ENCODE peak calls at places on chromosomes 12 and 14, in seven cellular contexts. Q is stimulated activated CD4-positive, alpha-beta T cell treated with anti-CD3 and anti-CD28 coated beads, TNF-alpha, amount 100 ng/mL, for 4 hours; J is GM19239; R is RPMI7951; W is right lobe of liver; D is Right ventricle myocardium superior; C is cardiac muscle cell. G is an unnamed sample.

GRCh38 chr14:102778616-102779351 is 1.5 kb downstream of the TRAF3 start:
- DNase-seq in Q (no peak), J (no peak), R (no peak), W (no peak), D (no peak), C (no peak), G (no peak)

GRCh38 chr14:89813485-89814080 is 140.9 kb downstream of the EFCAB11 start:
- DNase-seq in Q (no peak), J (no peak), R (peak), W (no peak), D (no peak), C (peak), G (peak)

GRCh38 chr12:54479421-54479820 is 6.0 kb upstream of the GTSF1 start:
- DNase-seq in Q (no peak), J (no peak), R (peak), W (no peak), D (no peak), C (no peak), G (no peak)

GRCh38 chr12:109844983-109845841 is 12.0 kb upstream of the TRPV4 start:
- DNase-seq in Q (peak), J (peak), R (peak), W (peak), D (peak), C (peak), G (peak)

GRCh38 chr12:19894049-19894448 is 454.8 kb downstream of the AEBP2 start:
- DNase-seq in Q (no peak), J (no peak), R (peak), W (no peak), D (no peak), C (no peak), G (peak)

GRCh38 chr12:130431176-130431575 is 93.5 kb downstream of the PIWIL1 start:
- DNase-seq in Q (no peak), J (no peak), R (no peak), W (no peak), D (no peak), C (no peak), G (no peak)

GRCh38 chr12:96219700-96220206 is 25.6 kb downstream of the ELK3 start:
- DNase-seq in Q (no peak), J (no peak), R (peak), W (no peak), D (no peak), C (no peak), G (peak)

GRCh38 chr12:39990122-39991101 is 115.5 kb downstream of the SLC2A13 start:
- DNase-seq in Q (peak), J (peak), R (peak), W (peak), D (peak), C (peak), G (peak)

GRCh38 chr12:68189766-68190700 is 30.5 kb upstream of the IFNG start:
- DNase-seq in Q (peak), J (no peak), R (peak), W (no peak), D (no peak), C (no peak), G (peak)

GRCh38 chr14:61889914-61890351 is 127.7 kb downstream of the SNAPC1 start:
- DNase-seq in Q (peak), J (peak), R (peak), W (no peak), D (no peak), C (no peak), G (no peak)

GRCh38 chr12:22722081-22722480 is 97.1 kb downstream of the ETNK1 start:
- DNase-seq in Q (no peak), J (no peak), R (peak), W (no peak), D (no peak), C (no peak), G (no peak)

GRCh38 chr14:69315302-69315701 is 55.3 kb downstream of the GALNT16 start:
- DNase-seq in Q (no peak), J (no peak), R (peak), W (no peak), D (no peak), C (no peak), G (peak)

GRCh38 chr12:132108211-132108832 is 35.8 kb downstream of the DDX51 start:
- DNase-seq in Q (no peak), J (no peak), R (no peak), W (no peak), D (no peak), C (peak), G (no peak)

GRCh38 chr12:25723286-25723685 is 170.2 kb upstream of the LMNTD1 start:
- DNase-seq in Q (no peak), J (no peak), R (no peak), W (no peak), D (no peak), C (no peak), G (peak)

GRCh38 chr14:99516156-99517045 is 35.2 kb downstream of the CCNK start:
- DNase-seq in Q (no peak), J (no peak), R (no peak), W (peak), D (no peak), C (no peak), G (no peak)

GRCh38 chr12:47367912-47368537 is 288.3 kb upstream of the AMIGO2 start:
- DNase-seq in Q (no peak), J (no peak), R (no peak), W (no peak), D (no peak), C (no peak), G (no peak)

GRCh38 chr12:2627343-2628191 is 167.2 kb upstream of the FKBP4 start:
- DNase-seq in Q (no peak), J (no peak), R (no peak), W (no peak), D (no peak), C (no peak), G (no peak)

GRCh38 chr12:90712671-90713070 is 242.3 kb downstream of the CCER1 start:
- DNase-seq in Q (no peak), J (no peak), R (peak), W (no peak), D (no peak), C (peak), G (peak)

GRCh38 chr14:105400016-105400415 is 1.7 kb downstream of the TEX22 start:
- DNase-seq in Q (no peak), J (no peak), R (no peak), W (no peak), D (no peak), C (no peak), G (no peak)

GRCh38 chr12:32587536-32588346 is 91.4 kb upstream of the DNM1L start:
- DNase-seq in Q (no peak), J (no peak), R (no peak), W (no peak), D (no peak), C (no peak), G (no peak)

GRCh38 chr12:56487448-56488040 is 417 bp downstream of the GLS2 start:
- DNase-seq in Q (no peak), J (no peak), R (no peak), W (peak), D (peak), C (peak), G (peak)

GRCh38 chr12:127273621-127274020 is 993.3 kb upstream of the TMEM132C start:
- DNase-seq in Q (no peak), J (no peak), R (no peak), W (no peak), D (no peak), C (no peak), G (peak)

GRCh38 chr12:26878661-26879119 is 45.7 kb upstream of the ITPR2 start:
- DNase-seq in Q (no peak), J (peak), R (peak), W (peak), D (peak), C (no peak), G (no peak)

GRCh38 chr12:67758119-67758873 is 109.8 kb downstream of the DYRK2 start:
- DNase-seq in Q (no peak), J (peak), R (no peak), W (no peak), D (no peak), C (no peak), G (no peak)

GRCh38 chr12:92955997-92956663 is 27.0 kb upstream of the EEA1 start:
- DNase-seq in Q (no peak), J (no peak), R (peak), W (no peak), D (no peak), C (no peak), G (peak)

GRCh38 chr12:51381226-51382079 is 9.8 kb downstream of the GALNT6 start:
- DNase-seq in Q (no peak), J (no peak), R (peak), W (no peak), D (no peak), C (no peak), G (no peak)

GRCh38 chr12:113134521-113134951 is 1.0 kb downstream of the RASAL1 start:
- DNase-seq in Q (no peak), J (no peak), R (no peak), W (no peak), D (peak), C (no peak), G (no peak)

GRCh38 chr14:103315368-103315911 is 18.6 kb upstream of the EIF5 start:
- DNase-seq in Q (no peak), J (no peak), R (peak), W (peak), D (peak), C (no peak), G (peak)

GRCh38 chr14:61625171-61625570 is 70.1 kb upstream of the HIF1A start:
- DNase-seq in Q (no peak), J (no peak), R (peak), W (no peak), D (no peak), C (no peak), G (peak)

GRCh38 chr12:80121661-80122060 is 22.3 kb downstream of the OTOGL start:
- DNase-seq in Q (no peak), J (no peak), R (no peak), W (no peak), D (no peak), C (no peak), G (no peak)

GRCh38 chr12:120110550-120111501 is 5.7 kb downstream of the RAB35 start:
- DNase-seq in Q (no peak), J (no peak), R (no peak), W (peak), D (peak), C (no peak), G (peak)

GRCh38 chr14:94357166-94357565 is 31.2 kb downstream of the SERPINA1 start:
- DNase-seq in Q (no peak), J (no peak), R (no peak), W (no peak), D (no peak), C (no peak), G (no peak)

GRCh38 chr14:76007852-76008251 is 22.3 kb downstream of the IFT43 start:
- DNase-seq in Q (no peak), J (no peak), R (no peak), W (no peak), D (no peak), C (no peak), G (no peak)

GRCh38 chr12:127041985-127042625 is 1224.9 kb upstream of the TMEM132C start:
- DNase-seq in Q (no peak), J (peak), R (no peak), W (no peak), D (no peak), C (no peak), G (peak)

GRCh38 chr14:33972522-33973162 is 21.8 kb upstream of the EGLN3 start:
- DNase-seq in Q (no peak), J (no peak), R (no peak), W (no peak), D (no peak), C (no peak), G (no peak)

GRCh38 chr12:99043319-99043914 is 398.3 kb downstream of the APAF1 start:
- DNase-seq in Q (no peak), J (peak), R (peak), W (peak), D (peak), C (peak), G (peak)

G was measured in epithelial cell of esophagus.